ENCODE peak calls at places on chromosomes 6 and 20, in five cellular contexts. One of them, this sample, is unnamed.

GRCh38 chr20:50594591-50595432 is 84.6 kb downstream of the PTPN1 start:
- DNase-seq in hepatocyte: no peak
- DNase-seq in epithelial cell of proximal tubule: no peak
- DNase-seq in choroid plexus epithelial cell: peak; percentile 39
- DNase-seq in astrocyte of the cerebellum: no peak
- DNase-seq in this sample: peak; percentile 22

GRCh38 chr6:111087871-111088667 is 766 bp downstream of the SLC16A10 start:
- DNase-seq in hepatocyte: peak; percentile 46
- DNase-seq in epithelial cell of proximal tubule: no peak
- DNase-seq in choroid plexus epithelial cell: peak; percentile 28
- DNase-seq in astrocyte of the cerebellum: no peak
- DNase-seq in this sample: peak; percentile 33

GRCh38 chr20:53622247-53623114 is 28.8 kb upstream of the ZNF217 start:
- DNase-seq in hepatocyte: peak; percentile 20
- DNase-seq in epithelial cell of proximal tubule: no peak
- DNase-seq in choroid plexus epithelial cell: peak; percentile 23
- DNase-seq in astrocyte of the cerebellum: no peak
- DNase-seq in this sample: no peak

GRCh38 chr6:83055366-83055964 is 10.2 kb downstream of the UBE3D start:
- DNase-seq in hepatocyte: peak; percentile 61
- DNase-seq in epithelial cell of proximal tubule: no peak
- DNase-seq in choroid plexus epithelial cell: peak; percentile 67
- DNase-seq in astrocyte of the cerebellum: no peak
- DNase-seq in this sample: no peak

GRCh38 chr6:1738682-1739081 is 129.0 kb downstream of the FOXC1 start:
- DNase-seq in hepatocyte: no peak
- DNase-seq in epithelial cell of proximal tubule: no peak
- DNase-seq in choroid plexus epithelial cell: no peak
- DNase-seq in astrocyte of the cerebellum: no peak
- DNase-seq in this sample: no peak

GRCh38 chr6:43621078-43621835 is 7.8 kb downstream of the GTPBP2 start:
- DNase-seq in hepatocyte: no peak
- DNase-seq in epithelial cell of proximal tubule: no peak
- DNase-seq in choroid plexus epithelial cell: no peak
- DNase-seq in astrocyte of the cerebellum: no peak
- DNase-seq in this sample: no peak

GRCh38 chr6:153117986-153118886 is 12.8 kb downstream of the RGS17 start:
- DNase-seq in hepatocyte: no peak
- DNase-seq in epithelial cell of proximal tubule: peak; percentile 78
- DNase-seq in choroid plexus epithelial cell: peak; percentile 50
- DNase-seq in astrocyte of the cerebellum: no peak
- DNase-seq in this sample: no peak

GRCh38 chr6:57307850-57308249 is 9.6 kb upstream of the PRIM2 start:
- DNase-seq in hepatocyte: no peak
- DNase-seq in epithelial cell of proximal tubule: no peak
- DNase-seq in choroid plexus epithelial cell: no peak
- DNase-seq in astrocyte of the cerebellum: no peak
- DNase-seq in this sample: no peak

GRCh38 chr6:154039231-154039842 is at the start of gene OPRM1:
- DNase-seq in hepatocyte: peak; percentile 77
- DNase-seq in epithelial cell of proximal tubule: no peak
- DNase-seq in choroid plexus epithelial cell: peak; percentile 29
- DNase-seq in astrocyte of the cerebellum: peak; percentile 28
- DNase-seq in this sample: no peak

GRCh38 chr6:134642819-134643218 is 307.1 kb downstream of the ALDH8A1 start:
- DNase-seq in hepatocyte: no peak
- DNase-seq in epithelial cell of proximal tubule: no peak
- DNase-seq in choroid plexus epithelial cell: no peak
- DNase-seq in astrocyte of the cerebellum: no peak
- DNase-seq in this sample: no peak

GRCh38 chr6:136643850-136644596 is 93.8 kb upstream of the MAP7 start:
- DNase-seq in hepatocyte: peak; percentile 91
- DNase-seq in epithelial cell of proximal tubule: peak; percentile 58
- DNase-seq in choroid plexus epithelial cell: peak; percentile 92
- DNase-seq in astrocyte of the cerebellum: peak; percentile 88
- DNase-seq in this sample: peak; percentile 52

GRCh38 chr20:33299111-33299603 is 16.1 kb downstream of the BPIFB1 start:
- DNase-seq in hepatocyte: peak; percentile 81
- DNase-seq in epithelial cell of proximal tubule: no peak
- DNase-seq in choroid plexus epithelial cell: peak; percentile 61
- DNase-seq in astrocyte of the cerebellum: no peak
- DNase-seq in this sample: peak; percentile 29

GRCh38 chr6:106735828-106736227 is 106.5 kb downstream of the QRSL1 start:
- DNase-seq in hepatocyte: no peak
- DNase-seq in epithelial cell of proximal tubule: no peak
- DNase-seq in choroid plexus epithelial cell: no peak
- DNase-seq in astrocyte of the cerebellum: no peak
- DNase-seq in this sample: no peak

GRCh38 chr20:32205502-32206382 is 1.8 kb downstream of the PLAGL2 start:
- DNase-seq in hepatocyte: peak; percentile 38
- DNase-seq in epithelial cell of proximal tubule: no peak
- DNase-seq in choroid plexus epithelial cell: peak; percentile 48
- DNase-seq in astrocyte of the cerebellum: no peak
- DNase-seq in this sample: no peak

GRCh38 chr6:134031696-134032255 is 20.6 kb downstream of the SLC2A12 start:
- DNase-seq in hepatocyte: no peak
- DNase-seq in epithelial cell of proximal tubule: no peak
- DNase-seq in choroid plexus epithelial cell: peak; percentile 72
- DNase-seq in astrocyte of the cerebellum: peak; percentile 44
- DNase-seq in this sample: no peak

GRCh38 chr6:160238786-160239751 is 19.6 kb downstream of the SLC22A2 start:
- DNase-seq in hepatocyte: no peak
- DNase-seq in epithelial cell of proximal tubule: no peak
- DNase-seq in choroid plexus epithelial cell: no peak
- DNase-seq in astrocyte of the cerebellum: no peak
- DNase-seq in this sample: no peak

GRCh38 chr6:111987295-111987694 is 66.6 kb upstream of the CCN6 start:
- DNase-seq in hepatocyte: no peak
- DNase-seq in epithelial cell of proximal tubule: no peak
- DNase-seq in choroid plexus epithelial cell: peak; percentile 40
- DNase-seq in astrocyte of the cerebellum: no peak
- DNase-seq in this sample: no peak

GRCh38 chr20:3244613-3245012 is 5.6 kb upstream of the SLC4A11 start:
- DNase-seq in hepatocyte: no peak
- DNase-seq in epithelial cell of proximal tubule: no peak
- DNase-seq in choroid plexus epithelial cell: no peak
- DNase-seq in astrocyte of the cerebellum: no peak
- DNase-seq in this sample: no peak
- H3K4me3 ChIP-seq in hepatocyte: no peak overlapping the region
- H3K4me3 ChIP-seq in epithelial cell of proximal tubule: no peak overlapping the region
- H3K4me3 ChIP-seq in choroid plexus epithelial cell: no peak overlapping the region
- H3K4me3 ChIP-seq in astrocyte of the cerebellum: no peak overlapping the region
- H3K4me3 ChIP-seq in this sample: no peak overlapping the region

DNA sequence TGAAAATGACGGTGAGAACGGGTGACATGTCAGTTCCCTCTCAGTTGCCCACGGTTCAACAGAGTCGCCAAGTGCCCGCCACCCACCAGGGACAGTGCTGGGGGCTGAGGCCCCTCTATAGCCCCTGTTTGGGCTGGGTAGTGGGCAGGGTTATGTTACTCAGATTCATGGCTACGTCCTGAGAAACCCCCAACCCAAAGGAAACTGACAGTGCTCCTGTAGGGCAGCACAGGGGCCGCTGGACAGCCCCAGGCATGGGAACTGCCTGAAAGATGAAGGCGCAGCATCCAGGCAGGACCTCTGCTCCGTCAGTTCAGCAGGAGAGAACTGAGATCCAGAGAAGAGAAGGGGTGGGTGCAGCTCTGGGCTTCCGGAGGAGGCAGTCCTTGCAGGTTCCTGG is 118.9 kb upstream of the PMEPA1 start:
- DNase-seq in hepatocyte: no peak
- DNase-seq in epithelial cell of proximal tubule: no peak
- DNase-seq in choroid plexus epithelial cell: no peak
- DNase-seq in astrocyte of the cerebellum: no peak
- DNase-seq in this sample: no peak
- H3K4me3 ChIP-seq in hepatocyte: no peak overlapping the region
- H3K4me3 ChIP-seq in epithelial cell of proximal tubule: no peak overlapping the region
- H3K4me3 ChIP-seq in choroid plexus epithelial cell: no peak overlapping the region
- H3K4me3 ChIP-seq in astrocyte of the cerebellum: no peak overlapping the region
- H3K4me3 ChIP-seq in this sample: no peak overlapping the region

DNA sequence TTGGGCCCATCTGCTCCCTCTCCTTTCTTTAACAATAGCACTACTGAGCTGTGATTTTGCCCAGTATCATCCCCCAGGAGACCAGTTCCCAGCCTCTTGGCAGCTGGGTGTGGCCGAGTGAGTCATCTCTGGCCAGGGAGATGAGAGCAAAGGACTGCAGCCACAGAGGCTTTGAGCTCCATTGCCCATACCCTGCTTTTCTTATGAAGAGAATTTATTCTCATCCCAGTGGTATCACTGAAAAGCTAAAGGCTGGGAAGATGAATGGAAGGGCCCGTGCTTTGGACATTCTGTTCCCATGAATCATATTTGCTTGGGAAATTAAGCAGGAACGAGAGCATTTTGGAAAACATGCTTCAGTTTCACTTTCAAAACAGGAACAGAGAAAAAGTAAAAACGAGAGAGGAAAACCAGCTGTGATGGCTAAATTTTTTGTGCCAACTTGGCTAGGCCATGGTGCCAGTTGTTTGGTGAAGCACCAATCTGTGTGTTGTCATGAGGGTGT is 14.9 kb downstream of the CST3 start:
- DNase-seq in hepatocyte: peak; percentile 83
- DNase-seq in epithelial cell of proximal tubule: peak; percentile 78
- DNase-seq in choroid plexus epithelial cell: peak; percentile 91
- DNase-seq in astrocyte of the cerebellum: peak; percentile 90
- DNase-seq in this sample: no peak
- H3K4me3 ChIP-seq in hepatocyte: no peak overlapping the region
- H3K4me3 ChIP-seq in epithelial cell of proximal tubule: peak overlapping the region; percentile 44
- H3K4me3 ChIP-seq in choroid plexus epithelial cell: peak overlapping the region; percentile 41
- H3K4me3 ChIP-seq in astrocyte of the cerebellum: peak overlapping the region; percentile 34
- H3K4me3 ChIP-seq in this sample: no peak overlapping the region

DNA sequence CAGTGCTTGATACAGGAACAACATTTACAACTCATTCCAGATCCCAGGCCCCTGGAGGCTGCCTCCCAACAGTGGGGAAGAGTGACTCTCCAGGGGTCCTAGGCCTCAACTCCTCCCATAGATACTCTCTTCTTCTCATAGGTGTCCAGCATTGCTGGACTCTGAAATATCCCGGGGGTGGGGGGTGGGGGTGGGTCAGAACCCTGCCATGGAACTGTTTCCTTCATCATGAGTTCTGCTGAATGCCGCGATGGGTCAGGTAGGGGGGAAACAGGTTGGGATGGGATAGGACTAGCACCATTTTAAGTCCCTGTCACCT is 4.2 kb downstream of the PIM1 start:
- DNase-seq in hepatocyte: no peak
- DNase-seq in epithelial cell of proximal tubule: no peak
- DNase-seq in choroid plexus epithelial cell: no peak
- DNase-seq in astrocyte of the cerebellum: no peak
- DNase-seq in this sample: no peak
- H3K4me3 ChIP-seq in hepatocyte: no peak overlapping the region
- H3K4me3 ChIP-seq in epithelial cell of proximal tubule: no peak overlapping the region
- H3K4me3 ChIP-seq in choroid plexus epithelial cell: no peak overlapping the region
- H3K4me3 ChIP-seq in astrocyte of the cerebellum: no peak overlapping the region
- H3K4me3 ChIP-seq in this sample: no peak overlapping the region

GRCh38 chr20:13656721-13657368 is 18.1 kb upstream of the TASP1 start:
- DNase-seq in hepatocyte: no peak
- DNase-seq in epithelial cell of proximal tubule: no peak
- DNase-seq in choroid plexus epithelial cell: no peak
- DNase-seq in astrocyte of the cerebellum: no peak
- DNase-seq in this sample: no peak

GRCh38 chr20:13659288-13659687 is 20.6 kb upstream of the TASP1 start:
- DNase-seq in hepatocyte: no peak
- DNase-seq in epithelial cell of proximal tubule: no peak
- DNase-seq in choroid plexus epithelial cell: no peak
- DNase-seq in astrocyte of the cerebellum: no peak
- DNase-seq in this sample: no peak

GRCh38 chr20:13665709-13666108 is 27.0 kb upstream of the TASP1 start:
- DNase-seq in hepatocyte: no peak
- DNase-seq in epithelial cell of proximal tubule: no peak
- DNase-seq in choroid plexus epithelial cell: no peak
- DNase-seq in astrocyte of the cerebellum: no peak
- DNase-seq in this sample: no peak

GRCh38 chr20:13661070-13661687 is 22.4 kb upstream of the TASP1 start:
- DNase-seq in hepatocyte: no peak
- DNase-seq in epithelial cell of proximal tubule: no peak
- DNase-seq in choroid plexus epithelial cell: peak; percentile 43
- DNase-seq in astrocyte of the cerebellum: peak; percentile 67
- DNase-seq in this sample: no peak
- H3K4me3 ChIP-seq in hepatocyte: no peak overlapping the region
- H3K4me3 ChIP-seq in epithelial cell of proximal tubule: no peak overlapping the region
- H3K4me3 ChIP-seq in choroid plexus epithelial cell: no peak overlapping the region
- H3K4me3 ChIP-seq in astrocyte of the cerebellum: no peak overlapping the region
- H3K4me3 ChIP-seq in this sample: no peak overlapping the region

DNA sequence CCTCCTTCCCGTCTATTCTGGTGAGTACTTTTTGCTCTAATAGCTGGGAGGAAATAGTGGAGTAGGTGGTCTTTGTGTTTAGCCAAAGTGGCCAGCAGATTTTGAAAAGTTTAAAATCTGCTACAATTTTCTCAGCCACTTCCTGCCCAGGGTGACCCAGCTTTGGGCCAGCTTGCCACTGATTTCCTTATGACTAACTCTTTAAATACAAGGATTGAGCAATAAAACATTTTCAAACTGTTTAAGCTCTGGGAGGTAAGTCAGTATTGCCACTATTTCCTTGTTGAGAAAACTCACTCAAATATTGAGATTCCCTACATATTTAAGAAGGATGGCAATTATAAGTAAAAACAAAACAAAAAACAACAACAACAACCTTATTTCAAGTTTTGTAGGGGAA is 54.5 kb downstream of the TRMT11 start:
- DNase-seq in hepatocyte: peak; percentile 29
- DNase-seq in epithelial cell of proximal tubule: peak; percentile 49
- DNase-seq in choroid plexus epithelial cell: peak; percentile 86
- DNase-seq in astrocyte of the cerebellum: peak; percentile 35
- DNase-seq in this sample: no peak
- H3K4me3 ChIP-seq in hepatocyte: no peak overlapping the region
- H3K4me3 ChIP-seq in epithelial cell of proximal tubule: no peak overlapping the region
- H3K4me3 ChIP-seq in choroid plexus epithelial cell: no peak overlapping the region
- H3K4me3 ChIP-seq in astrocyte of the cerebellum: no peak overlapping the region
- H3K4me3 ChIP-seq in this sample: no peak overlapping the region